ENCODE peak calls at places on chromosomes 1 and 21, in six cellular contexts. One of them, this sample, is unnamed.
A peak's percentile ranks its signal among the peaks of the same experiment; 100 is the strongest.

GRCh38 chr1:192700834-192701271 is 64.9 kb downstream of the RGS13 start:
- DNase-seq in mesenchymal stem cell: peak; percentile 88
- DNase-seq in tibial artery: no peak
- DNase-seq in psoas muscle: no peak
- DNase-seq in stomach: no peak
- DNase-seq in testis: no peak
- DNase-seq in this sample: no peak

GRCh38 chr1:115727706-115728249 is 40.7 kb downstream of the CASQ2 start:
- DNase-seq in stomach: peak; percentile 40
- DNase-seq in tibial artery: peak; percentile 86
- DNase-seq in mesenchymal stem cell: peak; percentile 99
- DNase-seq in testis: peak; percentile 42
- DNase-seq in psoas muscle: peak; percentile 56
- DNase-seq in this sample: no peak

GRCh38 chr1:24886241-24886640 is 43.8 kb downstream of the RUNX3 start:
- DNase-seq in mesenchymal stem cell: no peak
- DNase-seq in testis: no peak
- DNase-seq in tibial artery: peak; percentile 13
- DNase-seq in stomach: peak; percentile 25
- DNase-seq in psoas muscle: no peak
- DNase-seq in this sample: no peak

GRCh38 chr1:209926045-209926444 is 12.0 kb upstream of the SYT14 start:
- DNase-seq in stomach: no peak
- DNase-seq in testis: no peak
- DNase-seq in tibial artery: no peak
- DNase-seq in psoas muscle: no peak
- DNase-seq in mesenchymal stem cell: no peak
- DNase-seq in this sample: no peak

GRCh38 chr1:217188280-217189235 is 442.3 kb downstream of the GPATCH2 start:
- DNase-seq in tibial artery: no peak
- DNase-seq in stomach: no peak
- DNase-seq in psoas muscle: no peak
- DNase-seq in mesenchymal stem cell: peak; percentile 2
- DNase-seq in testis: no peak
- DNase-seq in this sample: no peak

GRCh38 chr1:183267646-183268431 is 81.8 kb downstream of the LAMC2 start:
- DNase-seq in stomach: no peak
- DNase-seq in tibial artery: no peak
- DNase-seq in psoas muscle: no peak
- DNase-seq in mesenchymal stem cell: peak; percentile 75
- DNase-seq in testis: no peak
- DNase-seq in this sample: no peak

GRCh38 chr1:222654849-222655248 is 37.0 kb downstream of the MIA3 start:
- DNase-seq in testis: peak; percentile 65
- DNase-seq in mesenchymal stem cell: peak; percentile 33
- DNase-seq in stomach: peak; percentile 39
- DNase-seq in psoas muscle: no peak
- DNase-seq in tibial artery: no peak
- DNase-seq in this sample: peak; percentile 92

GRCh38 chr1:55823521-55824296 is 608.5 kb upstream of the USP24 start:
- DNase-seq in testis: no peak
- DNase-seq in psoas muscle: no peak
- DNase-seq in stomach: no peak
- DNase-seq in mesenchymal stem cell: peak; percentile 73
- DNase-seq in tibial artery: no peak
- DNase-seq in this sample: no peak

GRCh38 chr21:34126691-34127090 is 53.3 kb downstream of the MRPS6 start:
- DNase-seq in psoas muscle: no peak
- DNase-seq in testis: no peak
- DNase-seq in mesenchymal stem cell: peak; percentile 38
- DNase-seq in stomach: no peak
- DNase-seq in tibial artery: peak; percentile 77
- DNase-seq in this sample: no peak

GRCh38 chr1:22626219-22626902 is 10.1 kb upstream of the C1QA start:
- DNase-seq in mesenchymal stem cell: no peak
- DNase-seq in stomach: no peak
- DNase-seq in tibial artery: no peak
- DNase-seq in testis: no peak
- DNase-seq in psoas muscle: no peak
- DNase-seq in this sample: no peak

GRCh38 chr1:9589719-9590157 is 1.0 kb downstream of the TMEM201 start:
- DNase-seq in tibial artery: no peak
- DNase-seq in testis: no peak
- DNase-seq in stomach: no peak
- DNase-seq in psoas muscle: no peak
- DNase-seq in mesenchymal stem cell: peak; percentile 25
- DNase-seq in this sample: no peak

GRCh38 chr1:218676991-218677390 is 331.9 kb downstream of the TGFB2 start:
- DNase-seq in testis: no peak
- DNase-seq in stomach: no peak
- DNase-seq in psoas muscle: no peak
- DNase-seq in mesenchymal stem cell: no peak
- DNase-seq in tibial artery: no peak
- DNase-seq in this sample: no peak

GRCh38 chr1:110783292-110783918 is 89.5 kb upstream of the CD53 start:
- DNase-seq in stomach: peak; percentile 46
- DNase-seq in mesenchymal stem cell: peak; percentile 44
- DNase-seq in testis: peak; percentile 83
- DNase-seq in tibial artery: no peak
- DNase-seq in psoas muscle: no peak
- DNase-seq in this sample: peak; percentile 74

GRCh38 chr1:28096210-28097099 is 8.0 kb upstream of the EYA3 start:
- DNase-seq in psoas muscle: no peak
- DNase-seq in stomach: no peak
- DNase-seq in tibial artery: no peak
- DNase-seq in testis: no peak
- DNase-seq in mesenchymal stem cell: no peak
- DNase-seq in this sample: no peak

GRCh38 chr1:153742411-153743142 is 14.7 kb downstream of the INTS3 start:
- DNase-seq in mesenchymal stem cell: peak; percentile 13
- DNase-seq in psoas muscle: no peak
- DNase-seq in tibial artery: no peak
- DNase-seq in stomach: no peak
- DNase-seq in testis: no peak
- DNase-seq in this sample: no peak

GRCh38 chr1:187051618-187052232 is 223.0 kb downstream of the PLA2G4A start:
- DNase-seq in mesenchymal stem cell: peak; percentile 40
- DNase-seq in stomach: no peak
- DNase-seq in psoas muscle: no peak
- DNase-seq in tibial artery: no peak
- DNase-seq in testis: no peak
- DNase-seq in this sample: no peak

GRCh38 chr1:17094664-17095063 is 24.6 kb downstream of the PADI2 start:
- DNase-seq in psoas muscle: no peak
- DNase-seq in testis: no peak
- DNase-seq in mesenchymal stem cell: peak; percentile 19
- DNase-seq in tibial artery: no peak
- DNase-seq in stomach: no peak
- DNase-seq in this sample: no peak

GRCh38 chr1:23169727-23170335 is 1.2 kb upstream of the LUZP1 start:
- DNase-seq in tibial artery: peak; percentile 82
- DNase-seq in testis: peak; percentile 70
- DNase-seq in psoas muscle: peak; percentile 67
- DNase-seq in stomach: no peak
- DNase-seq in mesenchymal stem cell: peak; percentile 93
- DNase-seq in this sample: no peak

GRCh38 chr1:12454406-12455391 is 163.3 kb downstream of the DHRS3 start:
- DNase-seq in psoas muscle: peak; percentile 71
- DNase-seq in testis: no peak
- DNase-seq in mesenchymal stem cell: peak; percentile 28
- DNase-seq in tibial artery: peak; percentile 90
- DNase-seq in stomach: no peak
- DNase-seq in this sample: no peak

GRCh38 chr1:32919811-32920733 is 18.9 kb upstream of the TMEM54 start:
- DNase-seq in tibial artery: no peak
- DNase-seq in psoas muscle: no peak
- DNase-seq in testis: no peak
- DNase-seq in stomach: peak; percentile 5
- DNase-seq in mesenchymal stem cell: peak; percentile 70
- DNase-seq in this sample: no peak
- H3K27ac ChIP-seq in tibial artery: no peak overlapping the region
- H3K27ac ChIP-seq in psoas muscle: no peak overlapping the region
- H3K27ac ChIP-seq in testis: no peak overlapping the region
- H3K27ac ChIP-seq in stomach: no peak overlapping the region
- H3K27ac ChIP-seq in mesenchymal stem cell: peak overlapping the region; percentile 49
- H3K27ac ChIP-seq in this sample: no peak overlapping the region

GRCh38 chr1:162220009-162220539 is 150.6 kb downstream of the NOS1AP start:
- DNase-seq in tibial artery: no peak
- DNase-seq in testis: no peak
- DNase-seq in psoas muscle: no peak
- DNase-seq in mesenchymal stem cell: no peak
- DNase-seq in stomach: no peak
- DNase-seq in this sample: no peak

GRCh38 chr1:162217674-162218073 is 148.2 kb downstream of the NOS1AP start:
- DNase-seq in testis: no peak
- DNase-seq in stomach: no peak
- DNase-seq in tibial artery: no peak
- DNase-seq in mesenchymal stem cell: no peak
- DNase-seq in psoas muscle: no peak
- DNase-seq in this sample: no peak

GRCh38 chr1:162218546-162218945 is 149.1 kb downstream of the NOS1AP start:
- DNase-seq in mesenchymal stem cell: no peak
- DNase-seq in stomach: no peak
- DNase-seq in testis: no peak
- DNase-seq in psoas muscle: no peak
- DNase-seq in tibial artery: no peak
- DNase-seq in this sample: no peak

GRCh38 chr1:162218975-162219374 is 149.5 kb downstream of the NOS1AP start:
- DNase-seq in tibial artery: no peak
- DNase-seq in mesenchymal stem cell: no peak
- DNase-seq in psoas muscle: no peak
- DNase-seq in stomach: no peak
- DNase-seq in testis: no peak
- DNase-seq in this sample: no peak

DNA sequence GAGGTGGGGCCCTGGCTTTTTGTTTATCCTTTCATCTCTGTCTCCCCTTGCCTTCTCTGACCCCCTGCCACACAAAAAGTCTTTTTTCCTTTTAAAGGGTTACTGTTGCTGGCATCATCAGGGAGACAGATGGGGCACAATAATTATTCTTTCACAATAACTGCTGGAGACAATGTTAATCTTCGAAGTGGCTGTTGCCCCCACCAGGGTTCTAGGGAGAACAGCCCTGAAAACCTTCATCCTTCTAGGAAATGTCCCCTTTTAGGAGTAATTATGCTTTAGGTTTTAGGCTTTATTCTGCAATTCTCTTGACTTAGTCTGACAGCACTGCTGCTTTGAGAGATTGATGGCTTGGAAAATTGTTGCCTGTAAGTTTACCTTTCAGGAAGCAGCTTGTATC is 150.0 kb downstream of the NOS1AP start:
- DNase-seq in mesenchymal stem cell: no peak
- DNase-seq in stomach: no peak
- DNase-seq in psoas muscle: no peak
- DNase-seq in tibial artery: no peak
- DNase-seq in testis: no peak
- DNase-seq in this sample: no peak
- H3K4me1 ChIP-seq in mesenchymal stem cell: no peaks in the 10 kb centered on the region
- H3K4me1 ChIP-seq in stomach: peaks cover 19% of the 10 kb centered on the region
- H3K4me1 ChIP-seq in psoas muscle: no peaks in the 10 kb centered on the region
- H3K4me1 ChIP-seq in tibial artery: peaks cover 6% of the 10 kb centered on the region
- H3K4me1 ChIP-seq in testis: peaks cover 3% of the 10 kb centered on the region
- H3K4me1 ChIP-seq in this sample: no peaks in the 10 kb centered on the region

GRCh38 chr21:37453350-37453749 is 86.8 kb downstream of the DYRK1A start:
- DNase-seq in testis: no peak
- DNase-seq in psoas muscle: no peak
- DNase-seq in stomach: no peak
- DNase-seq in tibial artery: no peak
- DNase-seq in mesenchymal stem cell: no peak
- DNase-seq in this sample: no peak

GRCh38 chr21:37450385-37451044 is 83.9 kb downstream of the DYRK1A start:
- DNase-seq in mesenchymal stem cell: peak; percentile 67
- DNase-seq in tibial artery: no peak
- DNase-seq in stomach: no peak
- DNase-seq in testis: no peak
- DNase-seq in psoas muscle: no peak
- DNase-seq in this sample: no peak

GRCh38 chr21:37451446-37451845 is 84.9 kb downstream of the DYRK1A start:
- DNase-seq in testis: no peak
- DNase-seq in tibial artery: no peak
- DNase-seq in psoas muscle: no peak
- DNase-seq in stomach: no peak
- DNase-seq in mesenchymal stem cell: no peak
- DNase-seq in this sample: no peak

GRCh38 chr21:37454869-37455503 is 88.4 kb downstream of the DYRK1A start:
- DNase-seq in psoas muscle: no peak
- DNase-seq in mesenchymal stem cell: no peak
- DNase-seq in stomach: no peak
- DNase-seq in testis: no peak
- DNase-seq in tibial artery: no peak
- DNase-seq in this sample: no peak

GRCh38 chr21:37452222-37452621 is 85.6 kb downstream of the DYRK1A start:
- DNase-seq in psoas muscle: no peak
- DNase-seq in mesenchymal stem cell: peak; percentile 97
- DNase-seq in stomach: no peak
- DNase-seq in tibial artery: peak; percentile 73
- DNase-seq in testis: no peak
- DNase-seq in this sample: no peak
- H3K4me3 ChIP-seq in psoas muscle: no peak overlapping the region
- H3K4me3 ChIP-seq in mesenchymal stem cell: no peak overlapping the region
- H3K4me3 ChIP-seq in stomach: no peak overlapping the region
- H3K4me3 ChIP-seq in tibial artery: no peak overlapping the region
- H3K4me3 ChIP-seq in testis: no peak overlapping the region
- H3K4me3 ChIP-seq in this sample: no peak overlapping the region

GRCh38 chr1:67571406-67571805 is 113.6 kb upstream of the GADD45A start:
- DNase-seq in mesenchymal stem cell: no peak
- DNase-seq in psoas muscle: no peak
- DNase-seq in stomach: no peak
- DNase-seq in tibial artery: no peak
- DNase-seq in testis: no peak
- DNase-seq in this sample: no peak

GRCh38 chr1:67573481-67573880 is 111.5 kb upstream of the GADD45A start:
- DNase-seq in stomach: no peak
- DNase-seq in mesenchymal stem cell: no peak
- DNase-seq in tibial artery: no peak
- DNase-seq in psoas muscle: no peak
- DNase-seq in testis: no peak
- DNase-seq in this sample: no peak

GRCh38 chr1:67572594-67573221 is 112.3 kb upstream of the GADD45A start:
- DNase-seq in psoas muscle: peak; percentile 83
- DNase-seq in tibial artery: no peak
- DNase-seq in stomach: peak; percentile 92
- DNase-seq in mesenchymal stem cell: no peak
- DNase-seq in testis: no peak
- DNase-seq in this sample: no peak

GRCh38 chr1:67570473-67571143 is 114.4 kb upstream of the GADD45A start:
- DNase-seq in testis: no peak
- DNase-seq in tibial artery: no peak
- DNase-seq in mesenchymal stem cell: peak; percentile 87
- DNase-seq in stomach: no peak
- DNase-seq in psoas muscle: no peak
- DNase-seq in this sample: no peak

DNA sequence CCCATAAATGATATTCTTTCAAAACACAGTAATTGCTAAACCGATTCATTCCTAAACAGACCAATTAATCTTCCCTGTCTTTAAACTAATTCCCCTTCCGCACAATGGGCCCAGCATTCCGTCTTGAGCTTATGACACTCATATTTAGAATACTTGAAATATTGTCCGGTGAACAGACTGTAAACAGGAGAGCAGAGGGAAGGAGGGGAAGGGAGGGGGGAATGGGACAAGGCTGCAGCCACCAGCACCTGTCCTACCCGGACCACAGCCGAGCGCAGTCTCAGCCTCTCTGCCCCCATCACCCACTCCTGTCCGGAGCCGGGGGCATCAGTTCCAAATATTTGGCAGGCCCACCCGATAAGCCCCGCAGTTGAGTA is 112.8 kb upstream of the GADD45A start:
- DNase-seq in stomach: no peak
- DNase-seq in psoas muscle: no peak
- DNase-seq in testis: no peak
- DNase-seq in tibial artery: no peak
- DNase-seq in mesenchymal stem cell: no peak
- DNase-seq in this sample: no peak
- H3K27ac ChIP-seq in stomach: peak overlapping the region; percentile 91
- H3K27ac ChIP-seq in psoas muscle: peak overlapping the region; percentile 93
- H3K27ac ChIP-seq in testis: no peak overlapping the region
- H3K27ac ChIP-seq in tibial artery: no peak overlapping the region
- H3K27ac ChIP-seq in mesenchymal stem cell: no peak overlapping the region
- H3K27ac ChIP-seq in this sample: no peak overlapping the region

This sample was measured in CD4-positive, alpha-beta memory T cell.